ENCODE peak calls at places on chromosomes 16 and 17, in four cellular contexts. One of them, this sample, is unnamed. For H3K36me3, the result is how much of the 10 kb centered on the place peaks cover.

GRCh38 chr16:5502467-5502869 is 404.9 kb upstream of the EEF2KMT start:
- DNase-seq in ovary: no peak
- DNase-seq in body of pancreas: no peak
- DNase-seq in hepatocyte: peak
- DNase-seq in this sample: no peak

GRCh38 chr17:61619953-61620352 is 28.9 kb upstream of the NACA2 start:
- DNase-seq in ovary: no peak
- DNase-seq in body of pancreas: no peak
- DNase-seq in hepatocyte: no peak
- DNase-seq in this sample: no peak

GRCh38 chr16:69711115-69711740 is 15.1 kb downstream of the NQO1 start:
- DNase-seq in ovary: peak
- DNase-seq in body of pancreas: peak
- DNase-seq in hepatocyte: no peak
- DNase-seq in this sample: no peak

GRCh38 chr16:14549789-14550153 is 80.3 kb downstream of the PARN start:
- DNase-seq in ovary: no peak
- DNase-seq in body of pancreas: peak
- DNase-seq in hepatocyte: peak
- DNase-seq in this sample: no peak

GRCh38 chr17:72163474-72163873 is 42.7 kb downstream of the SOX9 start:
- DNase-seq in ovary: no peak
- DNase-seq in body of pancreas: no peak
- DNase-seq in hepatocyte: no peak
- DNase-seq in this sample: no peak

GRCh38 chr17:76204277-76204676 is 36.0 kb downstream of the RNF157 start:
- DNase-seq in ovary: no peak
- DNase-seq in body of pancreas: no peak
- DNase-seq in hepatocyte: no peak
- DNase-seq in this sample: no peak

GRCh38 chr17:4365628-4366311 is 705 bp downstream of the UBE2G1 start:
- DNase-seq in ovary: peak
- DNase-seq in body of pancreas: peak
- DNase-seq in hepatocyte: peak
- DNase-seq in this sample: peak

GRCh38 chr17:43723697-43724359 is 34.8 kb downstream of the SOST start:
- DNase-seq in ovary: no peak
- DNase-seq in body of pancreas: no peak
- DNase-seq in hepatocyte: no peak
- DNase-seq in this sample: no peak

GRCh38 chr16:27468941-27469531 is 67.1 kb downstream of the IL21R start:
- DNase-seq in ovary: no peak
- DNase-seq in body of pancreas: no peak
- DNase-seq in hepatocyte: no peak
- DNase-seq in this sample: no peak

GRCh38 chr16:3235856-3236669 is 1.1 kb upstream of the ZNF200 start:
- DNase-seq in ovary: peak
- DNase-seq in body of pancreas: peak
- DNase-seq in hepatocyte: peak
- DNase-seq in this sample: peak

GRCh38 chr16:12386076-12386641 is 409.6 kb downstream of the SNX29 start:
- DNase-seq in ovary: peak
- DNase-seq in body of pancreas: no peak
- DNase-seq in hepatocyte: no peak
- DNase-seq in this sample: no peak

GRCh38 chr17:50056961-50057330 is 1.0 kb downstream of the ITGA3 start:
- DNase-seq in ovary: no peak
- DNase-seq in body of pancreas: no peak
- DNase-seq in hepatocyte: peak
- DNase-seq in this sample: no peak

GRCh38 chr16:30699615-30700099 is 686 bp downstream of the SRCAP start:
- DNase-seq in ovary: no peak
- DNase-seq in body of pancreas: no peak
- DNase-seq in hepatocyte: no peak
- DNase-seq in this sample: no peak

GRCh38 chr17:16511515-16511914 is 19.5 kb upstream of the LRRC75A start:
- DNase-seq in ovary: no peak
- DNase-seq in body of pancreas: no peak
- DNase-seq in hepatocyte: no peak
- DNase-seq in this sample: no peak

GRCh38 chr17:30243002-30243401 is 7.5 kb upstream of the SLC6A4 start:
- DNase-seq in ovary: no peak
- DNase-seq in body of pancreas: no peak
- DNase-seq in hepatocyte: no peak
- DNase-seq in this sample: no peak

GRCh38 chr16:84117482-84117843 is 721 bp upstream of the MBTPS1 start:
- DNase-seq in ovary: no peak
- DNase-seq in body of pancreas: no peak
- DNase-seq in hepatocyte: no peak
- DNase-seq in this sample: no peak

GRCh38 chr16:57540906-57541753 is 1.3 kb upstream of the ADGRG5 start:
- DNase-seq in ovary: no peak
- DNase-seq in body of pancreas: no peak
- DNase-seq in hepatocyte: no peak
- DNase-seq in this sample: no peak

GRCh38 chr17:79338142-79338541 is 263.5 kb downstream of the ENGASE start:
- DNase-seq in ovary: no peak
- DNase-seq in body of pancreas: no peak
- DNase-seq in hepatocyte: no peak
- DNase-seq in this sample: no peak

GRCh38 chr17:82640046-82640445 is 8.2 kb downstream of the WDR45B start:
- DNase-seq in ovary: no peak
- DNase-seq in body of pancreas: no peak
- DNase-seq in hepatocyte: no peak
- DNase-seq in this sample: no peak

GRCh38 chr17:82645516-82645915 is 2.7 kb downstream of the WDR45B start:
- DNase-seq in ovary: no peak
- DNase-seq in body of pancreas: no peak
- DNase-seq in hepatocyte: no peak
- DNase-seq in this sample: no peak

GRCh38 chr17:82639628-82640027 is 8.6 kb downstream of the WDR45B start:
- DNase-seq in ovary: no peak
- DNase-seq in body of pancreas: no peak
- DNase-seq in hepatocyte: no peak
- DNase-seq in this sample: no peak

GRCh38 chr17:82644148-82644547 is 4.1 kb downstream of the WDR45B start:
- DNase-seq in ovary: no peak
- DNase-seq in body of pancreas: no peak
- DNase-seq in hepatocyte: no peak
- DNase-seq in this sample: no peak

GRCh38 chr17:82642022-82642421 is 6.2 kb downstream of the WDR45B start:
- DNase-seq in ovary: no peak
- DNase-seq in body of pancreas: no peak
- DNase-seq in hepatocyte: no peak
- DNase-seq in this sample: no peak
- H3K36me3 ChIP-seq in ovary: under half
- H3K36me3 ChIP-seq in body of pancreas: under half
- H3K36me3 ChIP-seq in hepatocyte: under half
- H3K36me3 ChIP-seq in this sample: half or more

DNA sequence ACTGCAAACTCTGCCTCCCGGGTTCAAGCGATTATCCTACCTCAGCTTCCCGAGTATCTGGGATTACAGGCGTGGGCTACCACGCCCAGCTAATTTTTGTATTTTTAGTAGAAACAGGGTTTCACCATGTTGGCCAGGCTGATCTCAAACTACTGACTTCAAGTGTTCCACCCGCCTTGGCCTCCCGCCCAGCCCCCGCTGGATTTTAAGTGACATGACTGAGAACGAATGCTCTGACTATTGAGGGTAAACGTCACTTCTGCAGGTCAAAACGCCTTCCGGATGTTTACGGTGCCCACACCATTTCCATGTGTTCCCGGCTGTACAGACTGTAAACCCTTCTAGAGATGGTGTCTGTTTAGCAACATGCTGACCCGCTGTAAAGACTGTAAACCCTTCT is 22.8 kb downstream of the PITPNA start:
- DNase-seq in ovary: no peak
- DNase-seq in body of pancreas: no peak
- DNase-seq in hepatocyte: no peak
- DNase-seq in this sample: no peak
- H3K36me3 ChIP-seq in ovary: under half
- H3K36me3 ChIP-seq in body of pancreas: under half
- H3K36me3 ChIP-seq in hepatocyte: under half
- H3K36me3 ChIP-seq in this sample: half or more

GRCh38 chr16:66750279-66751134 is 902 bp downstream of the DYNC1LI2 start:
- DNase-seq in ovary: no peak
- DNase-seq in body of pancreas: no peak
- DNase-seq in hepatocyte: peak
- DNase-seq in this sample: no peak
- H3K36me3 ChIP-seq in ovary: under half
- H3K36me3 ChIP-seq in body of pancreas: under half
- H3K36me3 ChIP-seq in hepatocyte: under half
- H3K36me3 ChIP-seq in this sample: under half

GRCh38 chr17:10192963-10193362 is 5.4 kb downstream of the GAS7 start:
- DNase-seq in ovary: no peak
- DNase-seq in body of pancreas: no peak
- DNase-seq in hepatocyte: no peak
- DNase-seq in this sample: no peak

GRCh38 chr17:10196936-10197335 is 1.5 kb downstream of the GAS7 start:
- DNase-seq in ovary: no peak
- DNase-seq in body of pancreas: no peak
- DNase-seq in hepatocyte: no peak
- DNase-seq in this sample: no peak

GRCh38 chr17:10196384-10196783 is 2.0 kb downstream of the GAS7 start:
- DNase-seq in ovary: no peak
- DNase-seq in body of pancreas: no peak
- DNase-seq in hepatocyte: no peak
- DNase-seq in this sample: no peak

GRCh38 chr17:10193632-10194031 is 4.8 kb downstream of the GAS7 start:
- DNase-seq in ovary: no peak
- DNase-seq in body of pancreas: no peak
- DNase-seq in hepatocyte: no peak
- DNase-seq in this sample: no peak

GRCh38 chr17:10195090-10195489 is 3.3 kb downstream of the GAS7 start:
- DNase-seq in ovary: no peak
- DNase-seq in body of pancreas: no peak
- DNase-seq in hepatocyte: no peak
- DNase-seq in this sample: no peak
- H3K36me3 ChIP-seq in ovary: under half
- H3K36me3 ChIP-seq in body of pancreas: under half
- H3K36me3 ChIP-seq in hepatocyte: under half
- H3K36me3 ChIP-seq in this sample: under half